ENCODE peak calls at places on chromosomes 16 and 17, in four cellular contexts. One of them, this sample, is unnamed.

GRCh38 chr16:85819245-85819644 is 19.8 kb downstream of the COX4I1 start:
- DNase-seq in H1: peak; percentile 89
- DNase-seq in tibial nerve: peak; percentile 91
- DNase-seq in A549: peak; percentile 88
- DNase-seq in this sample: no peak

GRCh38 chr17:61519754-61520440 is 67.7 kb downstream of the TBX4 start:
- DNase-seq in H1: no peak
- DNase-seq in A549: no peak
- DNase-seq in tibial nerve: no peak
- DNase-seq in this sample: no peak

GRCh38 chr16:29148867-29149272 is 164.0 kb downstream of the LAT start:
- DNase-seq in tibial nerve: no peak
- DNase-seq in H1: no peak
- DNase-seq in A549: no peak
- DNase-seq in this sample: no peak

GRCh38 chr16:5722220-5722619 is 624.6 kb upstream of the EEF2KMT start:
- DNase-seq in A549: no peak
- DNase-seq in tibial nerve: no peak
- DNase-seq in H1: no peak
- DNase-seq in this sample: no peak

GRCh38 chr17:74467221-74467951 is 952 bp downstream of the CD300A start:
- DNase-seq in H1: no peak
- DNase-seq in tibial nerve: no peak
- DNase-seq in A549: no peak
- DNase-seq in this sample: no peak

GRCh38 chr16:23941963-23942564 is 106.3 kb downstream of the PRKCB start:
- DNase-seq in tibial nerve: no peak
- DNase-seq in H1: no peak
- DNase-seq in A549: no peak
- DNase-seq in this sample: no peak

GRCh38 chr16:87198328-87198731 is 118.9 kb downstream of the C16orf95 start:
- DNase-seq in A549: no peak
- DNase-seq in H1: no peak
- DNase-seq in tibial nerve: no peak
- DNase-seq in this sample: no peak

GRCh38 chr16:49532243-49532870 is 158.8 kb downstream of the C16orf78 start:
- DNase-seq in A549: no peak
- DNase-seq in H1: no peak
- DNase-seq in tibial nerve: no peak
- DNase-seq in this sample: no peak

GRCh38 chr16:56606071-56606687 is 2.2 kb upstream of the MT2A start:
- DNase-seq in H1: no peak
- DNase-seq in A549: peak; percentile 51
- DNase-seq in tibial nerve: peak; percentile 74
- DNase-seq in this sample: no peak

GRCh38 chr16:10501016-10501607 is 79.3 kb downstream of the EMP2 start:
- DNase-seq in H1: no peak
- DNase-seq in A549: no peak
- DNase-seq in tibial nerve: no peak
- DNase-seq in this sample: no peak

GRCh38 chr16:10500582-10500981 is 79.8 kb downstream of the EMP2 start:
- DNase-seq in tibial nerve: no peak
- DNase-seq in A549: no peak
- DNase-seq in H1: no peak
- DNase-seq in this sample: no peak

GRCh38 chr16:10494343-10495030 is 85.9 kb downstream of the EMP2 start:
- DNase-seq in H1: no peak
- DNase-seq in A549: no peak
- DNase-seq in tibial nerve: no peak
- DNase-seq in this sample: no peak

GRCh38 chr16:10495031-10495345 is 85.4 kb downstream of the EMP2 start:
- DNase-seq in tibial nerve: no peak
- DNase-seq in A549: no peak
- DNase-seq in H1: no peak
- DNase-seq in this sample: no peak

DNA sequence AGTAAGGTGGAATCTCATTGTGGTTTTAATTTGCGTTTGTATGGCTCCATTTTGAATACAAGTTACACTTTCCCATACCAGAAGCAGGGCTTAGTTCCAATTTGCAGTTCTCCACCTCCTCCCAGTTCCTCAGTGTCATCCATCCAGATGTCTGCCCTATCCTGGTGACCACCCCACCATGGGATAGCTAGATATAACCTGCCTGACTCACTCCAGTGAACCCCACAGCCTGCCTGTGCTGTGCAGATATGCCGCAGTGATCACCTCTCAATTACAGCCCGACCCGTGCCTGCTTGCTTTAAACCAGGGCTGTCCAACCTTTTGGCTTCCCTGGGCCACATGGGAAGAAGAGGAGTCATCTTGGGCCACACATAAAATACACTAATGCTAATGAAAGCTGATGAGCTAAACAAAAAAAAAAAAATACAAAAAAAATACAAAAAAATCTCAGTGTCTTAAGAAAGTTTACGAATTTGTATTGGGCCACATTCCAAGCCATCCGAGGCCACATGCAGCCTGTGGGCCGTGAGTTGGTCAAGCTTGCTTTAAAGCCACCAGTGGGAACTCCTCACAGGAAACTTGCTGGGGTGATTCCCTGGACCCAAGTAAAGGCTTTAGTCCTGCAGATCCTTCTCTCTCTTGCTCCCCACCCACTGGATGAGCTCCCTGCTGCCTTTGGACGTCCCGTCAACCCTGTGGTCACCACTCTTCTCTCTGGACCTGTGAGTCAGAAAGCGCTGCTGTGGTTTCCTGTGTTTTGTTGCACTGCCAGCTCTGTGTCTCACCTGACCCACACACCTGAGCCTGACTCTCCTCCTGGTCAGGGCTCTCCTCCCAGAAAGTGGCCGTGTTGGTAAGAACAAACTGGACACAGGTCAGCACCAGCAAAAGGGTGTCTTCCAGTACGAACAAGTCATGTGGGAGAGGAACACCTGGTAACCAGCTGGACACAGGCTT is 83.0 kb downstream of the EMP2 start:
- DNase-seq in A549: no peak
- DNase-seq in tibial nerve: no peak
- DNase-seq in H1: no peak
- DNase-seq in this sample: no peak
- TF ChIP-seq EP300 in A549: no peak
- TF ChIP-seq EP300 in tibial nerve: no peak
- TF ChIP-seq EP300 in H1: no peak
- TF ChIP-seq EP300 in this sample: no peak

DNA sequence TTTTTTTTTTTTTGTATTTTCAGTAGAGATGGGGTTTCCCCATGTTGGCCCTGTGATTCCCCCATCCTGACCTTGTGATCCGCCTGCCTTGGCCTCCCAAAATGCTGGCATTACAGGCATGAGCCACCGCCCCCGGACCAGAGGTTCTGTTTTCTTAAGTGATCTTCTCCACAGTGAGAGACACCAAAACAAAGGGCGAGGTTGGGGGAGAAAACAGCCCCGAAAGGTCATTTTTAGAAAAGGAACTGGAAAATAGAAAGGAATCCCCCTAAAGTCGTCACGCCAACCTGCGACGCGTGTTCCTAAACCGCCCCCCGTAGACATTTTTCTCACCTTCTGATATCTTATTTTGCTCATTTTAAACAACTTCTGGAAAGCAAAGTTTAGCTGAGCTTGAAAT is 6.1 kb upstream of the AXIN2 start:
- DNase-seq in tibial nerve: no peak
- DNase-seq in A549: no peak
- DNase-seq in H1: no peak
- DNase-seq in this sample: no peak
- TF ChIP-seq EP300 in tibial nerve: no peak
- TF ChIP-seq EP300 in A549: no peak
- TF ChIP-seq EP300 in H1: no peak
- TF ChIP-seq EP300 in this sample: no peak

GRCh38 chr16:69865701-69866100 is 85.4 kb upstream of the CLEC18A start:
- DNase-seq in H1: no peak
- DNase-seq in tibial nerve: no peak
- DNase-seq in A549: no peak
- DNase-seq in this sample: no peak
- TF ChIP-seq EP300 in H1: no peak
- TF ChIP-seq EP300 in tibial nerve: no peak
- TF ChIP-seq EP300 in A549: no peak
- TF ChIP-seq EP300 in this sample: no peak

GRCh38 chr16:89693931-89694783 is 7.3 kb downstream of the SPATA2L start:
- DNase-seq in H1: no peak
- DNase-seq in A549: no peak
- DNase-seq in tibial nerve: no peak
- DNase-seq in this sample: no peak
- TF ChIP-seq EP300 in H1: no peak
- TF ChIP-seq EP300 in A549: no peak
- TF ChIP-seq EP300 in tibial nerve: no peak
- TF ChIP-seq EP300 in this sample: no peak

GRCh38 chr17:81083125-81083765 is 48.3 kb downstream of the BAIAP2 start:
- DNase-seq in H1: no peak
- DNase-seq in A549: no peak
- DNase-seq in tibial nerve: no peak
- DNase-seq in this sample: no peak
- TF ChIP-seq EP300 in H1: no peak
- TF ChIP-seq EP300 in A549: no peak
- TF ChIP-seq EP300 in tibial nerve: peak; percentile 83
- TF ChIP-seq EP300 in this sample: no peak

DNA sequence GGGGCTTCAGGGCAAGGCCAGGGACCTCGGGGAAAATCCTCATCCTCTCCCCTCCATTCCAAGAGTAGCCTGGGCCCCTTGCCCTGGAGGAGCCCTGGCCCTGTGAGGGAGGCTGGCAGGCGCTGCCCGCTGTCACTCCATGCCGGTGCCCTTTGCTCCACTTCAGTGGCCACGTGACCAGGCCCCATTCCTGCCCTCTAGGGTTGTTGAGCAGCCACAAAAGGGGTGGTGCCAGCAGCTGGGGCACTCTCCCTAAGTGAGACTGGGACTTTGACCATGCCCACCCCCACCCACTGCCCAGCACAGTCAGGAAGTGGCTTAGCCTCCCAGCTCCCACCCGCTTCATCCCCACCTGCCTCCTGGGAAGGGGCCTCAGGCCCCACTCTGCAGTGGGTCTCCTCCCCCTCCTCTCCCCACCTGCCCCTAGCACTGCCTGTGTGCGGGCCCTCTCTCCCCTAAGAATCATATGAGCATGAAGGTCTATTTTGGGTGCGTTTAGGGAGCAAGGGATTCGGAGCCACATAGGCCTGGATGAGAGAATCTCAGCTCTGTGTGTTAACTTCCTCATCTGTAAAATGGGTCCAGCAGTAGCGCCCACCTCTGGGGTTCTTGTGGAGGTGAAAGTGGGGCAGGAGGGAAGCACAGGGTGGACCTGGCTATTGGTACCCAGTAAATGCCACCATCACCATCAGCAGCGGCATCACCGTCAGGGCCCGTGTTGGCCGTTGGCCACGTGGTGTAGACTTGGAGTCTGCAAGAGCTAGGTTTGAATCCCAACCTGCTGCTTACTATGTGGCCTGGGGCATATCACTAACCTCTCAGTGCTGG is 7.2 kb downstream of the PDK2 start:
- DNase-seq in H1: no peak
- DNase-seq in A549: no peak
- DNase-seq in tibial nerve: no peak
- DNase-seq in this sample: no peak
- TF ChIP-seq EP300 in H1: no peak
- TF ChIP-seq EP300 in A549: no peak
- TF ChIP-seq EP300 in tibial nerve: peak; percentile 60
- TF ChIP-seq EP300 in this sample: no peak

GRCh38 chr16:80705596-80705995 is 98.8 kb downstream of the CDYL2 start:
- DNase-seq in A549: no peak
- DNase-seq in tibial nerve: no peak
- DNase-seq in H1: no peak
- DNase-seq in this sample: no peak

GRCh38 chr16:80708823-80709222 is 95.6 kb downstream of the CDYL2 start:
- DNase-seq in tibial nerve: no peak
- DNase-seq in A549: no peak
- DNase-seq in H1: no peak
- DNase-seq in this sample: no peak

GRCh38 chr16:80711406-80711805 is 93.0 kb downstream of the CDYL2 start:
- DNase-seq in A549: no peak
- DNase-seq in tibial nerve: no peak
- DNase-seq in H1: no peak
- DNase-seq in this sample: no peak

GRCh38 chr16:80707686-80708085 is 96.7 kb downstream of the CDYL2 start:
- DNase-seq in tibial nerve: no peak
- DNase-seq in A549: no peak
- DNase-seq in H1: no peak
- DNase-seq in this sample: no peak

GRCh38 chr16:80710918-80711317 is 93.5 kb downstream of the CDYL2 start:
- DNase-seq in H1: no peak
- DNase-seq in A549: no peak
- DNase-seq in tibial nerve: no peak
- DNase-seq in this sample: no peak
- TF ChIP-seq EP300 in H1: no peak
- TF ChIP-seq EP300 in A549: no peak
- TF ChIP-seq EP300 in tibial nerve: no peak
- TF ChIP-seq EP300 in this sample: no peak

DNA sequence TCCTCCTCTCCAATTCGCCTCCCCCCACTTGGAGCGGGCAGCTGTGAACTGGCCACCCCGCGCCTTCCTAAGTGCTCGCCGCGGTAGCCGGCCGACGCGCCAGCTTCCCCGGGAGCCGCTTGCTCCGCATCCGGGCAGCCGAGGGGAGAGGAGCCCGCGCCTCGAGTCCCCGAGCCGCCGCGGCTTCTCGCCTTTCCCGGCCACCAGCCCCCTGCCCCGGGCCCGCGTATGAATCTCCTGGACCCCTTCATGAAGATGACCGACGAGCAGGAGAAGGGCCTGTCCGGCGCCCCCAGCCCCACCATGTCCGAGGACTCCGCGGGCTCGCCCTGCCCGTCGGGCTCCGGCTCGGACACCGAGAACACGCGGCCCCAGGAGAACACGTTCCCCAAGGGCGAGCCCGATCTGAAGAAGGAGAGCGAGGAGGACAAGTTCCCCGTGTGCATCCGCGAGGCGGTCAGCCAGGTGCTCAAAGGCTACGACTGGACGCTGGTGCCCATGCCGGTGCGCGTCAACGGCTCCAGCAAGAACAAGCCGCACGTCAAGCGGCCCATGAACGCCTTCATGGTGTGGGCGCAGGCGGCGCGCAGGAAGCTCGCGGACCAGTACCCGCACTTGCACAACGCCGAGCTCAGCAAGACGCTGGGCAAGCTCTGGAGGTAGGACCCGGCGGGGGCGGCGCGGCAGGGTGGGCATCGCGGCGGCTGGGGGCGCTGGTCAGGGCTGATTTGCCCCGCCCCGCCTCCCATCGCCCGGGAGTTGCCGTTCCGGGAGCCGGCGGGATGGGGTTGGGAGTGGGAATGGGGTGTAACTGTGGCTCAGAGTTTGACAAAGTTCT is 563 bp downstream of the SOX9 start:
- DNase-seq in tibial nerve: no peak
- DNase-seq in A549: peak; percentile 60
- DNase-seq in H1: no peak
- DNase-seq in this sample: no peak
- TF ChIP-seq EP300 in tibial nerve: no peak
- TF ChIP-seq EP300 in A549: no peak
- TF ChIP-seq EP300 in H1: no peak
- TF ChIP-seq EP300 in this sample: no peak

This sample was measured in esophagus muscularis mucosa.